ENCODE peak calls at places on chromosomes 1 and 21, in seven cellular contexts. R, K, T, D, P, H and W are unnamed samples. For H3K4me1, the result is how much of the 10 kb centered on the place peaks cover.

GRCh38 chr21:38259665-38260064 is 2.9 kb downstream of the KCNJ15 start:
- DNase-seq in R (no peak), K (no peak), T (no peak), D (no peak), P (no peak), H (no peak), W (no peak)

GRCh38 chr21:46205121-46205520 is 20.9 kb upstream of the SPATC1L start:
- DNase-seq in R (no peak), K (no peak), T (no peak), D (no peak), P (peak), H (no peak), W (no peak)

GRCh38 chr1:226021406-226022200 is 22.5 kb upstream of the SDE2 start:
- DNase-seq in R (no peak), K (no peak), T (no peak), D (no peak), P (no peak), H (no peak), W (no peak)

GRCh38 chr1:246428542-246429308 is 78.4 kb downstream of the SMYD3 start:
- DNase-seq in R (no peak), K (no peak), T (no peak), D (peak), P (no peak), H (no peak), W (no peak)

GRCh38 chr1:25568090-25568833 is 24.9 kb downstream of the LDLRAP1 start:
- DNase-seq in R (no peak), K (no peak), T (no peak), D (peak), P (no peak), H (no peak), W (no peak)

GRCh38 chr1:61054636-61055035 is 27.7 kb upstream of the NFIA start:
- DNase-seq in R (peak), K (no peak), T (no peak), D (peak), P (no peak), H (no peak), W (no peak)

GRCh38 chr1:175338447-175339135 is 146.0 kb upstream of the KIAA0040 start:
- DNase-seq in R (peak), K (no peak), T (peak), D (peak), P (no peak), H (no peak), W (no peak)

GRCh38 chr1:244350027-244350426 is 101.7 kb downstream of the ADSS2 start:
- DNase-seq in R (no peak), K (no peak), T (no peak), D (no peak), P (no peak), H (no peak), W (no peak)

GRCh38 chr1:61175976-61176375 is 93.6 kb downstream of the NFIA start:
- DNase-seq in R (no peak), K (no peak), T (no peak), D (no peak), P (no peak), H (no peak), W (no peak)

GRCh38 chr1:67060811-67061218 is 6.9 kb upstream of the SLC35D1 start:
- DNase-seq in R (no peak), K (no peak), T (peak), D (no peak), P (no peak), H (no peak), W (no peak)

GRCh38 chr21:41507521-41508414 is at the start of gene TMPRSS2:
- DNase-seq in R (peak), K (peak), T (peak), D (peak), P (peak), H (no peak), W (peak)

GRCh38 chr1:24745711-24746582 is 700 bp downstream of the CLIC4 start:
- DNase-seq in R (peak), K (no peak), T (peak), D (peak), P (peak), H (no peak), W (peak)

GRCh38 chr1:77313491-77313890 is 31.7 kb downstream of the AK5 start:
- DNase-seq in R (no peak), K (peak), T (peak), D (peak), P (no peak), H (no peak), W (no peak)

GRCh38 chr1:170214980-170215910 is 69.5 kb downstream of the NTMT2 start:
- DNase-seq in R (no peak), K (no peak), T (no peak), D (no peak), P (no peak), H (no peak), W (no peak)

GRCh38 chr1:22114083-22115012 is 28.5 kb downstream of the WNT4 start:
- DNase-seq in R (no peak), K (peak), T (no peak), D (no peak), P (no peak), H (no peak), W (peak)

GRCh38 chr1:224333309-224333926 is 3.4 kb upstream of the NVL start:
- DNase-seq in R (peak), K (no peak), T (no peak), D (peak), P (no peak), H (no peak), W (no peak)

GRCh38 chr1:39154553-39155361 is 49.7 kb upstream of the MACF1 start:
- DNase-seq in R (no peak), K (no peak), T (no peak), D (no peak), P (no peak), H (no peak), W (no peak)

GRCh38 chr1:111602974-111603373 is 16.6 kb upstream of the RAP1A start:
- DNase-seq in R (no peak), K (no peak), T (no peak), D (no peak), P (no peak), H (no peak), W (no peak)

GRCh38 chr1:244224487-244225430 is 173.7 kb downstream of the ZBTB18 start:
- DNase-seq in R (no peak), K (no peak), T (no peak), D (no peak), P (peak), H (no peak), W (peak)

GRCh38 chr1:109228167-109228566 is 14.4 kb downstream of the SARS1 start:
- DNase-seq in R (no peak), K (no peak), T (no peak), D (no peak), P (no peak), H (no peak), W (no peak)

GRCh38 chr1:12580054-12580887 is 37.7 kb downstream of the DHRS3 start:
- DNase-seq in R (no peak), K (no peak), T (no peak), D (no peak), P (no peak), H (no peak), W (no peak)

GRCh38 chr1:170410391-170411146 is 121.4 kb upstream of the GORAB start:
- DNase-seq in R (no peak), K (no peak), T (no peak), D (no peak), P (no peak), H (no peak), W (no peak)

GRCh38 chr1:162633327-162633762 is 1.1 kb downstream of the DDR2 start:
- DNase-seq in R (no peak), K (no peak), T (no peak), D (peak), P (no peak), H (no peak), W (no peak)

GRCh38 chr1:244896550-244896949 is 32.2 kb upstream of the HNRNPU start:
- DNase-seq in R (no peak), K (no peak), T (no peak), D (no peak), P (no peak), H (no peak), W (no peak)

GRCh38 chr1:59057211-59057694 is 239.6 kb upstream of the FGGY start:
- DNase-seq in R (peak), K (no peak), T (peak), D (peak), P (peak), H (no peak), W (peak)

GRCh38 chr1:97826820-97827219 is 94.0 kb downstream of the DPYD start:
- DNase-seq in R (no peak), K (no peak), T (no peak), D (no peak), P (no peak), H (no peak), W (no peak)

GRCh38 chr1:19610282-19610978 is 33.7 kb upstream of the NBL1 start:
- DNase-seq in R (no peak), K (no peak), T (no peak), D (no peak), P (no peak), H (no peak), W (no peak)

GRCh38 chr1:175922254-175922881 is 179.0 kb upstream of the TNR start:
- DNase-seq in R (no peak), K (no peak), T (no peak), D (peak), P (no peak), H (no peak), W (no peak)

GRCh38 chr1:164682570-164682969 is 123.6 kb downstream of the PBX1 start:
- DNase-seq in R (no peak), K (no peak), T (no peak), D (peak), P (no peak), H (no peak), W (no peak)

GRCh38 chr1:218156602-218157001 is 128.5 kb upstream of the RRP15 start:
- DNase-seq in R (no peak), K (peak), T (no peak), D (peak), P (peak), H (no peak), W (no peak)

GRCh38 chr1:5913078-5913845 is 79.0 kb downstream of the NPHP4 start:
- DNase-seq in R (no peak), K (no peak), T (no peak), D (no peak), P (no peak), H (no peak), W (no peak)

GRCh38 chr1:209657918-209658317 is 5.7 kb upstream of the LAMB3 start:
- DNase-seq in R (no peak), K (no peak), T (no peak), D (no peak), P (no peak), H (no peak), W (no peak)

GRCh38 chr1:150182233-150182632 is 32.5 kb downstream of the PLEKHO1 start:
- DNase-seq in R (no peak), K (no peak), T (no peak), D (no peak), P (no peak), H (no peak), W (no peak)

GRCh38 chr1:9400425-9401079 is 107.9 kb downstream of the SPSB1 start:
- DNase-seq in R (no peak), K (no peak), T (no peak), D (peak), P (no peak), H (no peak), W (no peak)

GRCh38 chr21:29315155-29315749 is 16.5 kb downstream of the BACH1 start:
- DNase-seq in R (no peak), K (no peak), T (no peak), D (peak), P (no peak), H (no peak), W (no peak)

GRCh38 chr21:29316806-29317205 is 18.1 kb downstream of the BACH1 start:
- DNase-seq in R (no peak), K (no peak), T (no peak), D (no peak), P (no peak), H (no peak), W (no peak)

GRCh38 chr21:29316029-29316742 is 17.5 kb downstream of the BACH1 start:
- DNase-seq in R (no peak), K (no peak), T (no peak), D (no peak), P (no peak), H (no peak), W (no peak)

GRCh38 chr21:29311802-29312201 is 13.1 kb downstream of the BACH1 start:
- DNase-seq in R (no peak), K (no peak), T (no peak), D (no peak), P (no peak), H (no peak), W (no peak)

GRCh38 chr21:29313662-29314408 is 15.1 kb downstream of the BACH1 start:
- DNase-seq in R (no peak), K (no peak), T (no peak), D (no peak), P (no peak), H (no peak), W (no peak)
- H3K4me1 ChIP-seq in R (under half), K (under half), T (half or more), D (under half), P (half or more), H (under half), W (half or more)

GRCh38 chr1:230636575-230637163 is 5.6 kb upstream of the COG2 start:
- DNase-seq in R (no peak), K (no peak), T (no peak), D (no peak), P (no peak), H (no peak), W (no peak)

GRCh38 chr1:230631477-230631876 is 10.8 kb upstream of the COG2 start:
- DNase-seq in R (no peak), K (no peak), T (no peak), D (no peak), P (no peak), H (no peak), W (no peak)

GRCh38 chr1:230633469-230633868 is 8.8 kb upstream of the COG2 start:
- DNase-seq in R (no peak), K (no peak), T (no peak), D (no peak), P (no peak), H (no peak), W (no peak)

GRCh38 chr1:230632273-230632873 is 9.9 kb upstream of the COG2 start:
- DNase-seq in R (peak), K (peak), T (no peak), D (peak), P (no peak), H (no peak), W (no peak)

DNA sequence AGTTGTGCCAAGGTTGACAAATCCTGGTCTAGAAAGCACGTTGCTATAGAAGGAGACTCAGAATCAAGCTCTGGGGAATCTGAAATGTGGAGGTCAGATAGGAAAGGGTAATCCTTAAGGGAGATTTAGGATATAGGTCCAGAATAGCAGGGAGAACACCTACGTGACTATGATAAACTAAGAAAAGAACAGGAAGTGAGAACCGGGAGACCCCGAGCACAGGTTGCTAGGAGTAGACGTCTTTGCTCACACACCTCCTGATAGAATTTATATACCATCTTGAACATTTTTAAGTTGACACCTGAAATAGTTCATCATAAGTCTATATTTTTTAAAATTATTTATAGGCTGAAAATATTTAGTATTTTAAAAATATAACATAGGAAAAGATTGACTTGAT is 7.9 kb upstream of the COG2 start:
- DNase-seq in R (no peak), K (no peak), T (no peak), D (no peak), P (no peak), H (no peak), W (no peak)
- H3K27ac ChIP-seq in R (no peak), K (no peak), T (no peak), D (no peak), P (no peak), H (no peak), W (no peak)

GRCh38 chr1:172360960-172361359 is 59.5 kb upstream of the C1orf105 start:
- DNase-seq in R (no peak), K (no peak), T (no peak), D (peak), P (no peak), H (no peak), W (no peak)
- H3K4me1 ChIP-seq in R (under half), K (under half), T (under half), D (half or more), P (under half), H (under half), W (under half)

DNA sequence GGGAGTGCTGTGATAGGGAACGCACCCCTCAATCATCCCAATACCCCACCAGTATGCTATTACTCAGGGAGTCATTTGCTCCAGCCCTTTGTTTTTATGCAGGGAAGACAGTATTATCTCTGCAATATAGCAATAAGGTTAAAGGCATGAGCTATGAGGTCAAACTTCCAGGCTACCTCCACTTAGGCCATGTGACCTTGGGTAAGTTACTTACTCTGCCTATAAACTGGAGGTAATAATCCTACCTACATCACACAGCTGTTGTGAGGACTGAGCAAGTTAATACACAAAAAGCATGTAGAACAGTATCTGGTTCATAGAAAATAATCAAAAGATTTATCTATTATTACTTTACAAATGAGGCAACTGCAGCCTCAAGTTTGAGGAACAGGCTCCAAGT is 30.1 kb downstream of the MEF2D start:
- DNase-seq in R (no peak), K (no peak), T (no peak), D (no peak), P (no peak), H (no peak), W (no peak)
- H3K27ac ChIP-seq in R (peak), K (no peak), T (peak), D (no peak), P (no peak), H (no peak), W (no peak)

GRCh38 chr1:27611450-27611849 is 7.5 kb upstream of the AHDC1 start:
- DNase-seq in R (no peak), K (no peak), T (no peak), D (no peak), P (no peak), H (no peak), W (no peak)
- H3K4me1 ChIP-seq in R (under half), K (under half), T (under half), D (under half), P (under half), H (under half), W (under half)

GRCh38 chr1:184533915-184534314 is 147.1 kb downstream of the C1orf21 start:
- DNase-seq in R (no peak), K (no peak), T (no peak), D (no peak), P (no peak), H (no peak), W (no peak)
- H3K27ac ChIP-seq in R (no peak), K (no peak), T (no peak), D (no peak), P (no peak), H (peak), W (no peak)